ENCODE peak calls at places on chromosome 17, in four cellular contexts. N is pancreas, L is body of pancreas, J is testis. X is an unnamed sample.
A peak's percentile ranks its signal among the peaks of the same experiment; 100 is the strongest.

GRCh38 chr17:14741516-14741915 is 440.6 kb downstream of the HS3ST3B1 start:
- DNase-seq in N (no peak), L (no peak), J (no peak), X (no peak)

GRCh38 chr17:45284176-45285140 is 22.6 kb upstream of the SPATA32 start:
- DNase-seq in N (no peak), L (no peak), J (no peak), X (no peak)

GRCh38 chr17:45127583-45128300 is 4.6 kb downstream of the PLCD3 start:
- DNase-seq in N (peak; percentile 75), L (peak; percentile 46), J (peak; percentile 55), X (peak; percentile 88)

GRCh38 chr17:78995761-78996451 is 13.7 kb downstream of the CANT1 start:
- DNase-seq in N (peak; percentile 63), L (peak; percentile 39), J (peak; percentile 75), X (peak; percentile 47)

GRCh38 chr17:410674-411401 is 58.2 kb upstream of the RPH3AL start:
- DNase-seq in N (no peak), L (no peak), J (no peak), X (no peak)

GRCh38 chr17:284676-285355 is 67.8 kb downstream of the RPH3AL start:
- DNase-seq in N (peak; percentile 20), L (no peak), J (no peak), X (peak; percentile 46)

GRCh38 chr17:67696853-67697505 is 20.8 kb upstream of the NOL11 start:
- DNase-seq in N (no peak), L (no peak), J (no peak), X (no peak)

GRCh38 chr17:27668488-27668823 is 37.5 kb downstream of the LGALS9 start:
- DNase-seq in N (no peak), L (no peak), J (no peak), X (no peak)

GRCh38 chr17:51640108-51640622 is 379.8 kb downstream of the UTP18 start:
- DNase-seq in N (no peak), L (no peak), J (peak; percentile 23), X (no peak)

GRCh38 chr17:28937044-28937729 is 14.1 kb downstream of the PHF12 start:
- DNase-seq in N (no peak), L (peak; percentile 70), J (no peak), X (no peak)

GRCh38 chr17:38568274-38568673 is 37.5 kb downstream of the SRCIN1 start:
- DNase-seq in N (no peak), L (no peak), J (no peak), X (no peak)

GRCh38 chr17:32523827-32524552 is 37.2 kb downstream of the CDK5R1 start:
- DNase-seq in N (no peak), L (no peak), J (no peak), X (no peak)

GRCh38 chr17:10612957-10613744 is 44.0 kb downstream of the MYH3 start:
- DNase-seq in N (no peak), L (no peak), J (no peak), X (no peak)

GRCh38 chr17:47733047-47733413 is at the start of gene TBX21:
- DNase-seq in N (peak; percentile 79), L (peak; percentile 78), J (peak; percentile 75), X (peak; percentile 25)

GRCh38 chr17:80811181-80812105 is 180.2 kb upstream of the CHMP6 start:
- DNase-seq in N (no peak), L (no peak), J (no peak), X (no peak)

GRCh38 chr17:36942631-36943125 is 5.4 kb downstream of the LHX1 start:
- DNase-seq in N (peak; percentile 73), L (no peak), J (no peak), X (no peak)

GRCh38 chr17:29214215-29215146 is 32.2 kb upstream of the CRYBA1 start:
- DNase-seq in N (no peak), L (peak; percentile 37), J (no peak), X (peak; percentile 67)

GRCh38 chr17:78557598-78558039 is 19.6 kb downstream of the DNAH17 start:
- DNase-seq in N (no peak), L (no peak), J (no peak), X (no peak)

GRCh38 chr17:40545660-40546059 is 19.6 kb downstream of the CCR7 start:
- DNase-seq in N (no peak), L (no peak), J (no peak), X (no peak)

GRCh38 chr17:45291170-45291805 is 25.5 kb downstream of the MAP3K14 start:
- DNase-seq in N (no peak), L (peak; percentile 63), J (peak; percentile 48), X (no peak)

GRCh38 chr17:79600613-79601221 is 10.1 kb downstream of the RBFOX3 start:
- DNase-seq in N (no peak), L (no peak), J (no peak), X (no peak)

GRCh38 chr17:60229189-60229802 is 79.5 kb downstream of the CA4 start:
- DNase-seq in N (no peak), L (no peak), J (no peak), X (no peak)

GRCh38 chr17:15510361-15510760 is 42.9 kb upstream of the CDRT4 start:
- DNase-seq in N (no peak), L (no peak), J (no peak), X (peak; percentile 85)

GRCh38 chr17:65387322-65387721 is 174.1 kb downstream of the AXIN2 start:
- DNase-seq in N (no peak), L (no peak), J (no peak), X (no peak)

GRCh38 chr17:15092762-15093161 is 172.4 kb downstream of the PMP22 start:
- DNase-seq in N (no peak), L (no peak), J (no peak), X (no peak)

GRCh38 chr17:53336281-53336680 is 486.4 kb upstream of the KIF2B start:
- DNase-seq in N (no peak), L (no peak), J (no peak), X (no peak)

GRCh38 chr17:48131216-48131824 is 23.8 kb downstream of the SNX11 start:
- DNase-seq in N (no peak), L (peak; percentile 73), J (peak; percentile 73), X (no peak)

GRCh38 chr17:347309-347708 is 5.3 kb downstream of the RPH3AL start:
- DNase-seq in N (no peak), L (no peak), J (no peak), X (no peak)

GRCh38 chr17:35766903-35767510 is 6.3 kb downstream of the C17orf50 start:
- DNase-seq in N (no peak), L (peak; percentile 48), J (no peak), X (no peak)

GRCh38 chr17:45384800-45385262 is 47.8 kb downstream of the ARHGAP27 start:
- DNase-seq in N (peak; percentile 69), L (no peak), J (no peak), X (no peak)

GRCh38 chr17:50264263-50265113 is 9.8 kb upstream of the TMEM92 start:
- DNase-seq in N (peak; percentile 58), L (no peak), J (peak; percentile 45), X (no peak)

GRCh38 chr17:29627951-29628350 is 5.2 kb upstream of the CORO6 start:
- DNase-seq in N (no peak), L (no peak), J (no peak), X (no peak)

GRCh38 chr17:72472116-72472515 is 351.3 kb downstream of the SOX9 start:
- DNase-seq in N (no peak), L (no peak), J (no peak), X (no peak)

GRCh38 chr17:15918661-15919259 is 26.2 kb upstream of the ADORA2B start:
- DNase-seq in N (no peak), L (peak; percentile 59), J (no peak), X (no peak)

GRCh38 chr17:2691965-2692780 is 19.4 kb downstream of the CLUH start:
- DNase-seq in N (peak; percentile 77), L (no peak), J (peak; percentile 16), X (peak; percentile 62)

GRCh38 chr17:76983075-76983411 is 114.8 kb downstream of the MGAT5B start:
- DNase-seq in N (no peak), L (no peak), J (no peak), X (no peak)

GRCh38 chr17:13957636-13958035 is 111.7 kb upstream of the COX10 start:
- DNase-seq in N (no peak), L (no peak), J (no peak), X (no peak)

GRCh38 chr17:66348605-66349165 is 46.3 kb downstream of the PRKCA start:
- DNase-seq in N (no peak), L (peak; percentile 66), J (no peak), X (no peak)

DNA sequence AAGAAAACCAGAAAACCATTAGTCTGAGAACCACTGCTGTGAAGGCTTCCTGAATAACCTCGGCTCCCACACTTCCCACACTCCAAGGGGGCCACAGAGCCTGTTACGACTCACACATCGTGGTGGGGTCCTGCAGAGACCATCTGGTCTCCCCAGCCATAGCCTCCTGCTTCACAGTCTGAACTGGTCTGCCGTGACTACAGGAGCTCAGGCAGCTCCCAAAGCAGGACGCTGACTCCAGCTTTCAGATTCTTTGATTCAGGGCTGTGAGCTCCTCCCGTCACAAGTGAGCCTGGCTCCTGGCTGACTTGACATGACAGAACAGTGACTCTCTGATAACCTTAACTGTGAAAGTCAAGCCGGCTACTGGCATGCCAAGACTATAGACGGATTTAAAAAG is 37.8 kb downstream of the CYB5D2 start:
- DNase-seq in N (no peak), L (no peak), J (no peak), X (no peak)
- H3K36me3 ChIP-seq in N (peaks cover 2% of the 10 kb centered on the region), L (peaks cover 5% of the 10 kb centered on the region), J (no peaks in the 10 kb centered on the region), X (peaks cover 95% of the 10 kb centered on the region)

GRCh38 chr17:31310260-31310659 is 3.6 kb downstream of the EVI2B start:
- DNase-seq in N (no peak), L (no peak), J (no peak), X (no peak)
- H3K27ac ChIP-seq in N (no peak overlapping the region), L (no peak overlapping the region), J (no peak overlapping the region), X (no peak overlapping the region)

DNA sequence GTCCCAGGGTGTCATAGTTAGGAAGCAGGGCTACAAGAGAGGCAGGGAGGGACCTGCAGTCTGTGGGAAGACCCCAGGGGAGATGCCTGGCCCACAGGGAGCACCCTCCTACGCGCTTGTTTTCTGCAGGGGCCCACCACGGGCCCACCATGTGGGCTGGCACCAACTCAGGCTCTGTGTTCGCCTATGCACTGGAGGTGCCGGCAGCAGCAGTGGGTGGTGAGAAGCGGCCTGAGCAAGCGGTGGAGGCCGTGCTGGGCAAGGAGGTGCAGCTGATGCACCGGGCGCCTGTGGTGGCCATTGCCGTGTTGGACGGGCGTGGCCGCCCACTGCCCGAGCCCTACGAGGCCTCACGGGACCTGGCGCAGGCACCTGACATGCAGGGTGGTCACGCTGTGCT is 15.0 kb downstream of the LLGL1 start:
- DNase-seq in N (peak; percentile 68), L (no peak), J (no peak), X (no peak)
- H3K36me3 ChIP-seq in N (peaks cover 2% of the 10 kb centered on the region), L (no peaks in the 10 kb centered on the region), J (no peaks in the 10 kb centered on the region), X (peaks cover 63% of the 10 kb centered on the region)

DNA sequence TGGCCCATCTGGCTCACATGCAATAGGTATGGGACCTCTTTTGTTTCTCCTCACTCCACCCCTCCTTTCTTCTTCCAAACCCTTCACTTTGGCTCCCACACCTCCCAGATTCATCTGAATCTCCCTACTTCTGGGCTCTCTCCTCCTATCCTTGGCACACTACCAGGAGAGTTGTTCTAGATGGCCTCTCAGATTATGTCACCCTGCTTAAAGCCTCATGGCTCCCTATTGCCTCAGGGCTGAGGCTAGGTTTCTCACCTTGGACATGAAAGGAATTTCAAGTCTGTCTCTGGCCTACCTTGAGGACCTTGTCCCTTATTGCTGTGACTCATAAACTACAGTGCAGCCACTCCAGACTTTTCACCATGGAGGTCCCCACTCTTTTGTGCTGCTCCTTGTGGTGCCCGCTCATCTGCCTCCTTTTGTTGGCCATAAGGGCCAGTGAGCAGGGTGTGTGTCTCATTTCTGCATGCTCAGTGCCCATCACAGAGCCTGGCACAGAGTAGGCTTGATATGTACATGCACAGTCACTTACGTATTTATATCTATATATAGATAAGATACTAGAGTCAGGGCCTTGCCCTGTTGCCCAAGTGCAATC is 1.0 kb upstream of the MFAP4 start:
- DNase-seq in N (no peak), L (peak; percentile 26), J (no peak), X (no peak)
- H3K27ac ChIP-seq in N (no peak overlapping the region), L (peak overlapping the region; percentile 54), J (peak overlapping the region; percentile 87), X (peak overlapping the region; percentile 96)

GRCh38 chr17:82385559-82386255 is 14.1 kb downstream of the UTS2R start:
- DNase-seq in N (peak; percentile 77), L (no peak), J (no peak), X (no peak)
- H3K36me3 ChIP-seq in N (no peaks in the 10 kb centered on the region), L (no peaks in the 10 kb centered on the region), J (no peaks in the 10 kb centered on the region), X (no peaks in the 10 kb centered on the region)